ENCODE peak calls at places on chromosomes 7 and 10, in seven cellular contexts. B, W, Q, H, D, A and Z are unnamed samples.

GRCh38 chr10:49160110-49160509 is 26.3 kb upstream of the FAM170B start:
- DNase-seq in A (no peak), D (no peak), B (no peak), H (no peak), Q (no peak), W (no peak), Z (no peak)

GRCh38 chr7:156160811-156161210 is 348.5 kb upstream of the SHH start:
- DNase-seq in Q (no peak), A (no peak), W (no peak), B (no peak), D (no peak), H (no peak), Z (no peak)

GRCh38 chr7:151199196-151199874 is 11.0 kb downstream of the H2BK1 start:
- DNase-seq in B (no peak), D (no peak), Q (peak), A (no peak), H (no peak), W (no peak), Z (no peak)

GRCh38 chr7:156014201-156014600 is 201.9 kb upstream of the SHH start:
- DNase-seq in H (no peak), A (no peak), Q (no peak), D (no peak), B (no peak), W (no peak), Z (no peak)

GRCh38 chr10:101063162-101063525 is 1.4 kb downstream of the KAZALD1 start:
- DNase-seq in Q (no peak), W (no peak), B (no peak), A (no peak), D (no peak), H (no peak), Z (no peak)

GRCh38 chr7:30450983-30451497 is 27.5 kb downstream of the NOD1 start:
- DNase-seq in Q (peak), A (no peak), H (no peak), B (no peak), W (no peak), D (no peak), Z (no peak)

GRCh38 chr10:3532644-3533043 is 252.4 kb downstream of the KLF6 start:
- DNase-seq in Q (no peak), W (no peak), D (peak), H (no peak), A (no peak), B (peak), Z (no peak)

GRCh38 chr10:44576715-44577191 is 191.9 kb upstream of the CXCL12 start:
- DNase-seq in Q (peak), A (peak), B (no peak), D (peak), H (no peak), W (no peak), Z (no peak)

GRCh38 chr7:128940494-128941322 is 3.0 kb downstream of the IRF5 start:
- DNase-seq in W (no peak), H (peak), D (no peak), B (no peak), A (no peak), Q (peak), Z (no peak)

GRCh38 chr10:102643346-102644065 is 773 bp upstream of the TRIM8 start:
- DNase-seq in Q (peak), D (peak), A (peak), H (peak), W (no peak), B (peak), Z (no peak)

GRCh38 chr7:155252958-155253501 is 44.6 kb upstream of the INSIG1 start:
- DNase-seq in A (no peak), B (no peak), Q (no peak), D (no peak), W (no peak), H (no peak), Z (no peak)

GRCh38 chr10:101782811-101783735 is at the start of gene NPM3:
- DNase-seq in A (peak), Q (peak), D (peak), W (peak), H (peak), B (peak), Z (peak)

GRCh38 chr7:37284805-37285211 is 163.9 kb downstream of the ELMO1 start:
- DNase-seq in Q (peak), W (no peak), H (peak), D (no peak), B (peak), A (no peak), Z (no peak)

GRCh38 chr7:29005829-29006228 is 47.7 kb upstream of the TRIL start:
- DNase-seq in H (no peak), W (no peak), Q (no peak), D (peak), B (peak), A (peak), Z (peak)

GRCh38 chr7:139725077-139725476 is 52.7 kb downstream of the HIPK2 start:
- DNase-seq in W (peak), H (no peak), Q (no peak), B (peak), A (peak), D (peak), Z (peak)

GRCh38 chr7:151134743-151135524 is 32.6 kb downstream of the GBX1 start:
- DNase-seq in A (no peak), D (no peak), Q (no peak), B (no peak), W (no peak), H (no peak), Z (no peak)

GRCh38 chr10:119370972-119371703 is 163.8 kb downstream of the GRK5 start:
- DNase-seq in Q (peak), W (peak), B (no peak), H (peak), A (peak), D (peak), Z (peak)

GRCh38 chr10:69861251-69862240 is 59.8 kb downstream of the COL13A1 start:
- DNase-seq in B (peak), H (no peak), W (no peak), Q (no peak), A (peak), D (peak), Z (peak)

GRCh38 chr10:88157981-88158465 is 294.6 kb downstream of the PTEN start:
- DNase-seq in D (peak), A (peak), Q (no peak), W (peak), H (no peak), B (peak), Z (peak)

GRCh38 chr10:62224606-62225005 is 44.0 kb downstream of the RTKN2 start:
- DNase-seq in W (no peak), Q (no peak), A (peak), B (peak), D (peak), H (no peak), Z (no peak)

GRCh38 chr10:10677479-10677878 is 340.2 kb upstream of the CELF2 start:
- DNase-seq in D (peak), H (peak), B (peak), Q (peak), A (peak), W (peak), Z (peak)

GRCh38 chr10:90175161-90175681 is 473.8 kb downstream of the KIF20B start:
- DNase-seq in Q (peak), W (no peak), A (no peak), D (no peak), H (no peak), B (peak), Z (no peak)

GRCh38 chr10:58322835-58323209 is 12.0 kb upstream of the UBE2D1 start:
- DNase-seq in D (no peak), H (no peak), A (no peak), B (no peak), W (no peak), Q (no peak), Z (no peak)

GRCh38 chr10:58318346-58318745 is 16.5 kb upstream of the UBE2D1 start:
- DNase-seq in A (no peak), W (no peak), H (no peak), Q (no peak), D (no peak), B (no peak), Z (no peak)

GRCh38 chr10:58320351-58321065 is 14.3 kb upstream of the UBE2D1 start:
- DNase-seq in B (no peak), H (no peak), D (no peak), Q (no peak), A (no peak), W (no peak), Z (no peak)

GRCh38 chr10:58319599-58319998 is 15.2 kb upstream of the UBE2D1 start:
- DNase-seq in A (no peak), D (no peak), B (no peak), H (no peak), Q (no peak), W (no peak), Z (no peak)

GRCh38 chr10:58322072-58322834 is 12.6 kb upstream of the UBE2D1 start:
- DNase-seq in A (peak), Q (no peak), W (no peak), B (peak), H (peak), D (peak), Z (no peak)
- H3K4me3 ChIP-seq in A (no peak), Q (no peak), W (no peak), B (no peak), H (no peak), D (no peak), Z (no peak)

DNA sequence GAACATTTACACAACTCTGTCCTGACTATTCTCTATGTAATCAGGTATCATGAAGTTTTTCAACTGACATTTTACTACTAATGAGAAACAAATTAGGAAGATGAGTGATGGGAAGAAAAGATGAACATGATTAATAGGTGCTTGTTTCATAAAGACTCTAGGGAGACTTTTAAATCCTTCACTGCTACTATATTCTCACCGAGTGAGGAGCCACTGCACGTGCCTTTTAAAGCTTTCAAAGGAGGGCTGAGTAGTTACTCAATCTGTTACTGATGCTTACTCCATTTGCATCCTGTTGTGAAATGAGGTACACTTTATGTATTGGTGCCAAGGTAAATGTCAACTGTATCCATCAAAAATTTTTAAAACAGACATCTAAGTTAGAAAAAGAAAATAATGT is 1.3 kb upstream of the COMMD3 start:
- DNase-seq in D (no peak), A (peak), H (no peak), W (no peak), B (peak), Q (no peak), Z (no peak)
- H3K4me3 ChIP-seq in D (no peak), A (no peak), H (no peak), W (no peak), B (no peak), Q (no peak), Z (no peak)

GRCh38 chr7:124155400-124156022 is 122.6 kb upstream of the TMEM229A start:
- DNase-seq in D (peak), Q (no peak), W (peak), B (peak), A (peak), H (no peak), Z (no peak)

GRCh38 chr7:124152859-124153692 is 120.2 kb upstream of the TMEM229A start:
- DNase-seq in A (peak), H (no peak), D (peak), Q (no peak), W (peak), B (peak), Z (peak)
- H3K4me3 ChIP-seq in A (no peak), H (no peak), D (no peak), Q (no peak), W (no peak), B (no peak), Z (no peak)

GRCh38 chr7:20779041-20779440 is 7.6 kb downstream of the SP8 start:
- DNase-seq in A (no peak), D (no peak), H (no peak), W (no peak), Q (no peak), B (no peak), Z (no peak)
- H3K4me3 ChIP-seq in A (no peak), D (no peak), H (no peak), W (no peak), Q (no peak), B (no peak), Z (no peak)

DNA sequence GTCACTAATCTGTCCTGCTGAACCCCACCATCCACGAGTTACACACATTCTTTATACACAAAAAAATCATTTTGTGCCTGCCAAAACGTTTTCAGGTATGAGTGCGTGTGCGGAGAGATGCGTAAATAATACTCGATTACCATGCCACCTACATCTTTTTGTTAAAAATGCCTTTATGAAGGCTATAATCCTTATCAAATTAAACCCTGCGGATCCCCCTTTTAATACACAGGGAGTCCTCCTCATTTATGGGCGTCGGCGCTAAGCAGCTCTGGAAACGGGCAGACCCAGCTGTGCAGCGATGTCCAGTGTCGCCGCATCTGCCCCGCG is 130.2 kb downstream of the SPAG6 start:
- DNase-seq in H (no peak), W (no peak), D (no peak), A (no peak), B (no peak), Q (no peak), Z (no peak)
- H3K4me3 ChIP-seq in H (no peak), W (peak), D (no peak), A (peak), B (no peak), Q (peak), Z (peak)

GRCh38 chr10:93874309-93875031 is 19.3 kb upstream of the SLC35G1 start:
- DNase-seq in A (no peak), W (no peak), D (no peak), B (peak), H (no peak), Q (no peak), Z (no peak)

GRCh38 chr10:93875032-93875358 is 18.8 kb upstream of the SLC35G1 start:
- DNase-seq in B (no peak), Q (no peak), H (no peak), D (no peak), W (no peak), A (peak), Z (no peak)

GRCh38 chr10:93871805-93872204 is 22.0 kb upstream of the SLC35G1 start:
- DNase-seq in Q (no peak), H (no peak), A (no peak), D (no peak), W (no peak), B (peak), Z (no peak)

GRCh38 chr10:93872776-93873175 is 21.0 kb upstream of the SLC35G1 start:
- DNase-seq in D (no peak), A (no peak), H (no peak), W (no peak), Q (no peak), B (no peak), Z (no peak)

GRCh38 chr10:93873427-93874115 is 20.2 kb upstream of the SLC35G1 start:
- DNase-seq in A (peak), B (peak), D (peak), H (no peak), W (no peak), Q (no peak), Z (no peak)
- H3K4me3 ChIP-seq in A (no peak), B (no peak), D (no peak), H (no peak), W (no peak), Q (no peak), Z (no peak)

GRCh38 chr10:12333382-12334185 is 15.8 kb upstream of the CAMK1D start:
- DNase-seq in H (peak), B (peak), W (peak), A (peak), Q (peak), D (peak), Z (peak)
- H3K4me3 ChIP-seq in H (no peak), B (no peak), W (peak), A (no peak), Q (no peak), D (no peak), Z (no peak)